ENCODE peak calls at places on chromosomes 11 and 22, in five cellular contexts. One of them, this sample, is unnamed.
A peak's percentile ranks its signal among the peaks of the same experiment; 100 is the strongest.

GRCh38 chr11:19751055-19751454 is 38.4 kb downstream of the NAV2 start:
- DNase-seq in T-helper 2 cell: no peak
- DNase-seq in fibroblast of the aortic adventitia: no peak
- DNase-seq in RWPE1: no peak
- DNase-seq in GM04504: no peak
- DNase-seq in this sample: peak; percentile 21

GRCh38 chr11:67441731-67442401 is 1.4 kb downstream of the CORO1B start:
- DNase-seq in RWPE1: no peak
- DNase-seq in fibroblast of the aortic adventitia: no peak
- DNase-seq in T-helper 2 cell: peak; percentile 46
- DNase-seq in GM04504: no peak
- DNase-seq in this sample: no peak

GRCh38 chr11:93359396-93359795 is 28.9 kb downstream of the DEUP1 start:
- DNase-seq in fibroblast of the aortic adventitia: no peak
- DNase-seq in RWPE1: no peak
- DNase-seq in GM04504: no peak
- DNase-seq in T-helper 2 cell: no peak
- DNase-seq in this sample: no peak

GRCh38 chr22:36977401-36977861 is 41.8 kb downstream of the TST start:
- DNase-seq in RWPE1: no peak
- DNase-seq in fibroblast of the aortic adventitia: peak; percentile 20
- DNase-seq in T-helper 2 cell: peak; percentile 63
- DNase-seq in GM04504: no peak
- DNase-seq in this sample: peak; percentile 58

GRCh38 chr11:1446623-1447022 is 40.0 kb downstream of the MOB2 start:
- DNase-seq in T-helper 2 cell: no peak
- DNase-seq in RWPE1: no peak
- DNase-seq in GM04504: no peak
- DNase-seq in fibroblast of the aortic adventitia: no peak
- DNase-seq in this sample: no peak

GRCh38 chr11:2787816-2788750 is 88.3 kb upstream of the KCNQ1OT1 start:
- DNase-seq in GM04504: no peak
- DNase-seq in fibroblast of the aortic adventitia: no peak
- DNase-seq in RWPE1: no peak
- DNase-seq in T-helper 2 cell: no peak
- DNase-seq in this sample: no peak

GRCh38 chr22:23143119-23143518 is 1.3 kb upstream of the RSPH14 start:
- DNase-seq in T-helper 2 cell: no peak
- DNase-seq in RWPE1: no peak
- DNase-seq in GM04504: no peak
- DNase-seq in fibroblast of the aortic adventitia: no peak
- DNase-seq in this sample: no peak

GRCh38 chr11:59429924-59430516 is 3.8 kb upstream of the OR5A2 start:
- DNase-seq in T-helper 2 cell: peak; percentile 9
- DNase-seq in GM04504: peak; percentile 9
- DNase-seq in fibroblast of the aortic adventitia: peak; percentile 48
- DNase-seq in RWPE1: peak; percentile 42
- DNase-seq in this sample: peak; percentile 11

GRCh38 chr11:30326114-30326783 is 3.3 kb downstream of the ARL14EP start:
- DNase-seq in T-helper 2 cell: no peak
- DNase-seq in RWPE1: no peak
- DNase-seq in GM04504: no peak
- DNase-seq in fibroblast of the aortic adventitia: peak; percentile 35
- DNase-seq in this sample: no peak

GRCh38 chr11:12599408-12600143 is 74.6 kb upstream of the TEAD1 start:
- DNase-seq in RWPE1: peak; percentile 11
- DNase-seq in GM04504: no peak
- DNase-seq in fibroblast of the aortic adventitia: no peak
- DNase-seq in T-helper 2 cell: no peak
- DNase-seq in this sample: no peak

GRCh38 chr11:34601085-34601444 is 19.8 kb upstream of the EHF start:
- DNase-seq in RWPE1: no peak
- DNase-seq in T-helper 2 cell: no peak
- DNase-seq in GM04504: no peak
- DNase-seq in fibroblast of the aortic adventitia: peak; percentile 44
- DNase-seq in this sample: no peak

GRCh38 chr11:95375881-95376280 is 144.9 kb upstream of the SESN3 start:
- DNase-seq in T-helper 2 cell: no peak
- DNase-seq in fibroblast of the aortic adventitia: peak; percentile 95
- DNase-seq in GM04504: peak; percentile 76
- DNase-seq in RWPE1: no peak
- DNase-seq in this sample: no peak

GRCh38 chr11:104588975-104589374 is 309.3 kb downstream of the CASP12 start:
- DNase-seq in RWPE1: no peak
- DNase-seq in T-helper 2 cell: no peak
- DNase-seq in fibroblast of the aortic adventitia: no peak
- DNase-seq in GM04504: no peak
- DNase-seq in this sample: no peak

GRCh38 chr11:67558084-67558772 is 25.4 kb upstream of the GSTP1 start:
- DNase-seq in fibroblast of the aortic adventitia: peak; percentile 61
- DNase-seq in GM04504: no peak
- DNase-seq in RWPE1: no peak
- DNase-seq in T-helper 2 cell: no peak
- DNase-seq in this sample: no peak

GRCh38 chr11:22558638-22559037 is 67.0 kb downstream of the FANCF start:
- DNase-seq in T-helper 2 cell: no peak
- DNase-seq in fibroblast of the aortic adventitia: peak; percentile 2
- DNase-seq in GM04504: no peak
- DNase-seq in RWPE1: no peak
- DNase-seq in this sample: no peak

GRCh38 chr11:88231894-88232482 is 56.7 kb upstream of the RAB38 start:
- DNase-seq in fibroblast of the aortic adventitia: peak; percentile 75
- DNase-seq in RWPE1: peak; percentile 46
- DNase-seq in GM04504: no peak
- DNase-seq in T-helper 2 cell: no peak
- DNase-seq in this sample: peak; percentile 4

GRCh38 chr11:24421766-24422165 is 75.1 kb upstream of the LUZP2 start:
- DNase-seq in RWPE1: peak; percentile 1
- DNase-seq in T-helper 2 cell: no peak
- DNase-seq in GM04504: no peak
- DNase-seq in fibroblast of the aortic adventitia: no peak
- DNase-seq in this sample: no peak

GRCh38 chr11:65505434-65506315 is 6.8 kb downstream of the MALAT1 start:
- DNase-seq in T-helper 2 cell: no peak
- DNase-seq in RWPE1: no peak
- DNase-seq in fibroblast of the aortic adventitia: peak; percentile 66
- DNase-seq in GM04504: no peak
- DNase-seq in this sample: no peak

GRCh38 chr22:42613869-42614268 is 814 bp downstream of the POLDIP3 start:
- DNase-seq in fibroblast of the aortic adventitia: no peak
- DNase-seq in T-helper 2 cell: no peak
- DNase-seq in GM04504: no peak
- DNase-seq in RWPE1: no peak
- DNase-seq in this sample: peak; percentile 44

GRCh38 chr11:123601136-123601535 is 53.3 kb downstream of the SCN3B start:
- DNase-seq in GM04504: peak; percentile 68
- DNase-seq in RWPE1: no peak
- DNase-seq in fibroblast of the aortic adventitia: peak; percentile 53
- DNase-seq in T-helper 2 cell: no peak
- DNase-seq in this sample: no peak

GRCh38 chr22:35705141-35705540 is 12.5 kb upstream of the APOL5 start:
- DNase-seq in T-helper 2 cell: no peak
- DNase-seq in RWPE1: peak; percentile 41
- DNase-seq in fibroblast of the aortic adventitia: peak; percentile 75
- DNase-seq in GM04504: peak; percentile 47
- DNase-seq in this sample: peak; percentile 19

GRCh38 chr11:125170001-125170405 is 5.5 kb downstream of the PKNOX2 start:
- DNase-seq in GM04504: no peak
- DNase-seq in RWPE1: no peak
- DNase-seq in T-helper 2 cell: no peak
- DNase-seq in fibroblast of the aortic adventitia: peak; percentile 84
- DNase-seq in this sample: no peak

GRCh38 chr22:48511211-48511610 is 1316.5 kb downstream of the BRD1 start:
- DNase-seq in T-helper 2 cell: no peak
- DNase-seq in fibroblast of the aortic adventitia: no peak
- DNase-seq in GM04504: no peak
- DNase-seq in RWPE1: no peak
- DNase-seq in this sample: no peak

GRCh38 chr11:102830328-102830727 is 13.1 kb downstream of the MMP3 start:
- DNase-seq in fibroblast of the aortic adventitia: peak; percentile 34
- DNase-seq in GM04504: no peak
- DNase-seq in T-helper 2 cell: no peak
- DNase-seq in RWPE1: no peak
- DNase-seq in this sample: no peak

GRCh38 chr22:49971232-49972162 is 10.9 kb downstream of the PIM3 start:
- DNase-seq in RWPE1: no peak
- DNase-seq in T-helper 2 cell: no peak
- DNase-seq in GM04504: no peak
- DNase-seq in fibroblast of the aortic adventitia: peak; percentile 50
- DNase-seq in this sample: peak; percentile 85

GRCh38 chr11:84594602-84595001 is 1032.5 kb downstream of the DLG2 start:
- DNase-seq in RWPE1: no peak
- DNase-seq in GM04504: no peak
- DNase-seq in fibroblast of the aortic adventitia: no peak
- DNase-seq in T-helper 2 cell: no peak
- DNase-seq in this sample: no peak

GRCh38 chr11:75287579-75287978 is 47.0 kb downstream of the TPBGL start:
- DNase-seq in fibroblast of the aortic adventitia: no peak
- DNase-seq in T-helper 2 cell: no peak
- DNase-seq in RWPE1: no peak
- DNase-seq in GM04504: no peak
- DNase-seq in this sample: no peak

GRCh38 chr11:12205330-12205729 is 94.9 kb downstream of the MICAL2 start:
- DNase-seq in GM04504: no peak
- DNase-seq in fibroblast of the aortic adventitia: peak; percentile 86
- DNase-seq in RWPE1: no peak
- DNase-seq in T-helper 2 cell: no peak
- DNase-seq in this sample: no peak

GRCh38 chr11:109859325-109859724 is 233.9 kb upstream of the ZC3H12C start:
- DNase-seq in T-helper 2 cell: no peak
- DNase-seq in RWPE1: no peak
- DNase-seq in GM04504: peak; percentile 52
- DNase-seq in fibroblast of the aortic adventitia: peak; percentile 66
- DNase-seq in this sample: no peak

GRCh38 chr11:34749666-34750659 is 129.1 kb downstream of the EHF start:
- DNase-seq in GM04504: peak; percentile 53
- DNase-seq in RWPE1: peak; percentile 74
- DNase-seq in T-helper 2 cell: no peak
- DNase-seq in fibroblast of the aortic adventitia: peak; percentile 95
- DNase-seq in this sample: peak; percentile 80

GRCh38 chr11:111605681-111606080 is 3.4 kb downstream of the SIK2 start:
- DNase-seq in T-helper 2 cell: no peak
- DNase-seq in GM04504: no peak
- DNase-seq in fibroblast of the aortic adventitia: no peak
- DNase-seq in RWPE1: no peak
- DNase-seq in this sample: peak; percentile 16

GRCh38 chr22:44456661-44457412 is 41.2 kb downstream of the RTL6 start:
- DNase-seq in RWPE1: no peak
- DNase-seq in fibroblast of the aortic adventitia: no peak
- DNase-seq in T-helper 2 cell: no peak
- DNase-seq in GM04504: no peak
- DNase-seq in this sample: no peak

This sample was measured in PC-9.